ENCODE peak calls at places on chromosomes 6 and 20, in seven cellular contexts. H, F, N, A, M, D and Q are unnamed samples.

GRCh38 chr6:10595731-10596664 is 74.8 kb downstream of the GCNT2 start:
- DNase-seq in H (no peak), F (no peak), N (no peak), A (no peak), M (peak), D (peak), Q (no peak)

GRCh38 chr20:37586078-37586477 is 58.4 kb upstream of the BLCAP start:
- DNase-seq in H (no peak), F (no peak), N (no peak), A (no peak), M (no peak), D (no peak), Q (no peak)

GRCh38 chr6:139855741-139856206 is 481.3 kb upstream of the CITED2 start:
- DNase-seq in H (no peak), F (no peak), N (no peak), A (peak), M (no peak), D (peak), Q (no peak)

GRCh38 chr20:32702706-32703425 is 29.1 kb upstream of the C20orf203 start:
- DNase-seq in H (no peak), F (no peak), N (no peak), A (peak), M (no peak), D (no peak), Q (no peak)

GRCh38 chr6:110650755-110651154 is 164.5 kb downstream of the CDK19 start:
- DNase-seq in H (no peak), F (no peak), N (no peak), A (no peak), M (no peak), D (no peak), Q (no peak)

GRCh38 chr6:110415297-110415916 is at the start of gene DDO:
- DNase-seq in H (peak), F (no peak), N (no peak), A (no peak), M (peak), D (no peak), Q (peak)

GRCh38 chr6:158330016-158330415 is 17.8 kb downstream of the TULP4 start:
- DNase-seq in H (no peak), F (no peak), N (no peak), A (no peak), M (no peak), D (no peak), Q (no peak)

GRCh38 chr20:49372095-49372734 is 94.4 kb upstream of the ZNFX1 start:
- DNase-seq in H (no peak), F (no peak), N (no peak), A (peak), M (no peak), D (no peak), Q (no peak)

GRCh38 chr6:30625511-30625910 is 1.2 kb upstream of the ATAT1 start:
- DNase-seq in H (no peak), F (no peak), N (no peak), A (no peak), M (no peak), D (no peak), Q (no peak)

GRCh38 chr20:60784321-60784720 is 467.7 kb upstream of the CDH4 start:
- DNase-seq in H (no peak), F (no peak), N (no peak), A (no peak), M (no peak), D (no peak), Q (no peak)

GRCh38 chr6:138160329-138161117 is 1.2 kb upstream of the ARFGEF3 start:
- DNase-seq in H (no peak), F (no peak), N (no peak), A (peak), M (no peak), D (no peak), Q (no peak)

GRCh38 chr20:35166242-35166830 is 5.5 kb upstream of the PROCR start:
- DNase-seq in H (peak), F (no peak), N (no peak), A (no peak), M (peak), D (no peak), Q (no peak)

GRCh38 chr6:132405143-132405915 is 4.1 kb upstream of the MOXD1 start:
- DNase-seq in H (no peak), F (no peak), N (no peak), A (no peak), M (no peak), D (no peak), Q (no peak)